ENCODE peak calls at places on chromosome 6, in five cellular contexts. O is small intestine; S is CD8-positive, alpha-beta T cell; Y is SJSA1; F is right cardiac atrium. J is an unnamed sample. For H3K4me1, the result is how much of the 10 kb centered on the place peaks cover.

GRCh38 chr6:169263836-169264608 is 10.4 kb upstream of the THBS2 start:
- DNase-seq in Y (no peak), O (no peak), F (peak), S (no peak), J (no peak)

GRCh38 chr6:7136859-7137334 is 29.1 kb downstream of the RREB1 start:
- DNase-seq in Y (no peak), S (no peak), F (no peak), O (no peak), J (no peak)

GRCh38 chr6:7899889-7900213 is 10.7 kb downstream of the TXNDC5 start:
- DNase-seq in S (no peak), F (no peak), O (no peak), Y (no peak), J (no peak)

GRCh38 chr6:137362878-137363804 is 131.1 kb downstream of the OLIG3 start:
- DNase-seq in Y (no peak), S (no peak), F (no peak), O (no peak), J (no peak)

GRCh38 chr6:78967191-78967590 is 99.8 kb downstream of the IRAK1BP1 start:
- DNase-seq in F (no peak), S (no peak), O (no peak), Y (no peak), J (no peak)

GRCh38 chr6:16898640-16899428 is 137.6 kb upstream of the ATXN1 start:
- DNase-seq in F (no peak), O (no peak), Y (no peak), S (no peak), J (no peak)

GRCh38 chr6:39465539-39465938 is 143.0 kb upstream of the KCNK16 start:
- DNase-seq in O (peak), F (no peak), S (no peak), Y (no peak), J (no peak)

GRCh38 chr6:89483111-89483720 is 50.3 kb downstream of the ANKRD6 start:
- DNase-seq in O (no peak), F (peak), S (no peak), Y (no peak), J (peak)

GRCh38 chr6:31898200-31899011 is 908 bp upstream of the EHMT2 start:
- DNase-seq in F (no peak), Y (no peak), O (peak), S (no peak), J (no peak)

GRCh38 chr6:99269207-99269606 is 80.3 kb downstream of the FAXC start:
- DNase-seq in S (no peak), Y (no peak), F (no peak), O (no peak), J (no peak)

GRCh38 chr6:1481326-1481725 is 92.0 kb downstream of the FOXF2 start:
- DNase-seq in S (no peak), O (no peak), F (no peak), Y (peak), J (no peak)

GRCh38 chr6:166691199-166691598 is 64.1 kb upstream of the RPS6KA2 start:
- DNase-seq in S (no peak), Y (no peak), O (no peak), F (peak), J (no peak)

GRCh38 chr6:106473807-106474206 is 113.3 kb downstream of the CRYBG1 start:
- DNase-seq in S (no peak), F (no peak), Y (no peak), O (no peak), J (no peak)

GRCh38 chr6:19759117-19759880 is 77.9 kb upstream of the ID4 start:
- DNase-seq in O (no peak), Y (no peak), F (no peak), S (no peak), J (no peak)

GRCh38 chr6:36392621-36393020 is 5.2 kb upstream of the ETV7 start:
- DNase-seq in O (no peak), F (no peak), Y (no peak), S (no peak), J (no peak)

GRCh38 chr6:25942561-25943147 is 12.2 kb upstream of the SLC17A2 start:
- DNase-seq in O (peak), Y (no peak), S (no peak), F (no peak), J (no peak)

GRCh38 chr6:113329942-113330897 is 526.9 kb upstream of the MARCKS start:
- DNase-seq in O (no peak), Y (no peak), S (no peak), F (no peak), J (no peak)

GRCh38 chr6:44042261-44043035 is 84.8 kb downstream of the MRPL14 start:
- DNase-seq in O (no peak), S (no peak), F (no peak), Y (no peak), J (no peak)

GRCh38 chr6:99119109-99120031 is 171.6 kb upstream of the FBXL4 start:
- DNase-seq in S (no peak), F (no peak), Y (no peak), O (peak), J (no peak)

GRCh38 chr6:77383026-77383425 is 80.3 kb downstream of the HTR1B start:
- DNase-seq in Y (no peak), S (no peak), O (no peak), F (no peak), J (no peak)

GRCh38 chr6:145015739-145016558 is 719.4 kb downstream of the EPM2A start:
- DNase-seq in O (no peak), Y (peak), F (no peak), S (no peak), J (no peak)

GRCh38 chr6:121932071-121933009 is 467.1 kb upstream of the HSF2 start:
- DNase-seq in S (no peak), F (peak), O (peak), Y (peak), J (no peak)
- H3K4me3 ChIP-seq in S (no peak), F (no peak), O (no peak), Y (no peak), J (peak)

DNA sequence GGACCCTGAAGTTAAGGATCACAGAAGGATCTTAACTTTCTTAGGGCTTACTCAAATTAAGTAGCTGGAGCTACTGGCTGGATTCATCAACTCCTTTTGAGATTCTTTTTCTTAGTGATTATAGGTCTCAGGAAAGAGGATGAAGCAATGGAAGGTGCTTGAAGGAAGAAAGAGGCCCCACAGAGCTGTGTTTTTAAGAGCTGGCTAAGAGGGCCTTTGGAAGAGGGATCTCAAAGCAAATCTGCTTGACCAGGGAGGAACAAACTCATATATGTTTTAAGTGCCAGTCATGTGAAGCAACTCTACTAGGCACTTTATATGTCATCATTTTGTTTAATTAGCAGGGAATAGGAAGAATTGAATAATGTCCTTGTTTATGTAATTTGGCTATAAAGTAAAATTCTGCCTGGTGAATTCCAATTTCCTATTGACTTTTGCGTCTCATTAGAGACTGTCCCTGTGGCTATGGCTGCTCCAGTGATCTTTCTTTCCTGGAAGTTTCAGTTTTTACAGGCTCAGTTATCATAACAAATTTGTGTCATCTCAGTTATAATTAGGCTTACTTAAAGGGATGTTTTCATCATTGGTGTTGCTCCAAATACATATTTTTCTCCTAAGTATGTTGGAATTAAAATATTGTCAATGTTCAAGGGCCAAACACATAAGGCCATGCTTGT is 222.8 kb upstream of the CITED2 start:
- DNase-seq in Y (no peak), O (no peak), S (no peak), F (no peak), J (no peak)
- H3K4me1 ChIP-seq in Y (under half), O (under half), S (under half), F (under half), J (under half)

GRCh38 chr6:67210450-67210849 is 1424.6 kb upstream of the ADGRB3 start:
- DNase-seq in S (no peak), F (no peak), O (no peak), Y (no peak), J (no peak)

DNA sequence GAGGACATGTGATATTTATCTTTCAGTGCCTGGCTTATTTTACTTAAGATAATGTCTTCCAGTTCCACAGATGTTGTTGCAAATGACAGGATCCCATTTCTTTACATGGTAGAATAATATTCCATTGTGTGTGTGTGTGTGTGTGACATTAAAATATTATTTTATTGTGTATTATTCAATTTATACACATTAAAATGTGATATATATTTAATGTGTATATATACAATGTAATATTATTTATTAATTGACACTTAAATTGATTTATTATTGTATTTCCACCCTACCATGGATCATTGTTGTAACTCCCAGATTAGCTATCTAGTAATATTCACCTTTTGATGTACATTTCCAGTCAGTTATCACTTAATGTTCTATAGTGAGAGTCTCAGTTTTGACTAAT is 1422.5 kb upstream of the ADGRB3 start:
- DNase-seq in O (no peak), S (no peak), Y (no peak), F (no peak), J (no peak)
- H3K27ac ChIP-seq in O (no peak), S (no peak), Y (no peak), F (no peak), J (no peak)

DNA sequence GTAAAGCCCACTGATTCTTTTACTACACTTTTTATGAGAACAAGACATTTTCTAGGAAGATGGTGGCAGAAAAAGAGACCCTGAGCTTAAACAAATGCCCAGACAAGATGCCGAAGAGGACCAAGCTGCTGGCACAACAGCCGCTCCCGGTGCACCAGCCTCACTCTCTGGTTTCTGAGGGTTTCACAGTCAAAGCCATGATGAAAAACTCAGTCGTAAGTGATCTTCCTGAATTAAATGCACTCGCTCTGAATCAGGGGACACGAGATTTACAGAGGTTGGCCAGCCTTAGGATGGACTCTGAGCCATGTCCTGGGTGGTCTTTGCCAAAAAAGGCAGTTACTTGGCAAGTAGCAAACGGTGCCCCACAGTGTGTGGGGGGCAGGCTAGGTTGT is 400 bp downstream of the PACRG start:
- DNase-seq in Y (no peak), O (no peak), F (peak), S (no peak), J (no peak)
- H3K4me3 ChIP-seq in Y (peak), O (no peak), F (peak), S (peak), J (peak)

GRCh38 chr6:43016166-43016915 is 2.3 kb downstream of the KLHDC3 start:
- DNase-seq in S (no peak), F (no peak), Y (no peak), O (no peak), J (no peak)
- H3K4me1 ChIP-seq in S (under half), F (under half), Y (under half), O (under half), J (under half)

GRCh38 chr6:33633462-33634158 is 12.5 kb downstream of the ITPR3 start:
- DNase-seq in O (peak), S (no peak), Y (no peak), F (peak), J (no peak)
- H3K27ac ChIP-seq in O (peak), S (no peak), Y (no peak), F (peak), J (no peak)

DNA sequence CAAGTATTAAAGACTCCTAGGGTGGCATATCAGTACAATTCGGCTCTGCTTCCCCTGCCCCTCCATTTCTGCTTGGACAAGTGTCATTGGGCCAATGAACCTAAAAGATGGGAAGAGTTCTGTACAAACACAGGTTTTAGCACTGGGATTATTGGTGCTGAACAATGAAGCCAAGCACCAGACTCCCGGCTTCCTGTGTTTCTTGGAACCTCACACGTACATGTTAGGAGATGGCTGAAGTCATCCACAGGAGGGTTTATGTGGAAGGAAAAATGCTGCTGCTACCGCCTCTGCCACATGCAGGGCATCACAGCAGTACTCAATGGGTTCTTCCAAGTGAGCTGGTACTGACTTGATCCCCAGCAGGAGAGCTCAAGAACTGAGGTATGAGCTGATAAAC is 49.7 kb downstream of the TNFRSF21 start:
- DNase-seq in S (no peak), Y (no peak), F (no peak), O (no peak), J (no peak)
- H3K4me3 ChIP-seq in S (no peak), Y (no peak), F (no peak), O (no peak), J (no peak)

GRCh38 chr6:75374913-75375530 is 90.4 kb upstream of the TMEM30A start:
- DNase-seq in S (no peak), F (no peak), O (no peak), Y (no peak), J (no peak)
- H3K4me1 ChIP-seq in S (under half), F (under half), O (under half), Y (under half), J (under half)

GRCh38 chr6:134315974-134316391 is 1.9 kb downstream of the SGK1 start:
- DNase-seq in O (no peak), Y (no peak), F (no peak), S (no peak), J (no peak)
- H3K27ac ChIP-seq in O (no peak), Y (no peak), F (no peak), S (no peak), J (no peak)

DNA sequence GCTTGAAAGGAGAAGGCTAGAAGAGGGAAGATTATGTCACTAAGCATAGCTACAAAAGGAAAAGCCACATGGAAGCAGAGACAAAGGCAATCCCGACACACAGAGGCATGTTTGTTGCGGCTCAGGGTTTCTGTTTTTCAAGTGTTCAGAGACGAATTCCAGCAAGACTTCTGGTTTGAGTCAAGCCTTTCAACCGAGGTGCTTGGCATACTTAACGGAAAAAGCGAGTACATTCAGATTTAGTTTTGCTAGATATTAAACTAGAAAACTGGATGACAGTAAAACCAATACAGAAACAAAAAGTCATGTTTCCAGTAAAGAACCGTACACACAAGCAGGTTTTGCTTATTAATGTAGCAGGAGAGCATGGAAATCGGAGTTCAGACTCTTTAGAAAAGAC is 27.2 kb downstream of the MCUR1 start:
- DNase-seq in Y (no peak), S (no peak), F (no peak), O (no peak), J (no peak)
- H3K4me3 ChIP-seq in Y (peak), S (no peak), F (no peak), O (no peak), J (peak)